ENCODE peak calls at places on chromosomes 3 and 15, in six cellular contexts. G, L, Q, C, E and S are unnamed samples.

GRCh38 chr15:97881568-97881967 is 78.9 kb upstream of the ARRDC4 start:
- DNase-seq in Q (no peak), L (no peak), E (no peak), C (no peak), G (no peak), S (no peak)

GRCh38 chr15:60494108-60494507 is 15.2 kb upstream of the ICE2 start:
- DNase-seq in L (no peak), G (no peak), C (no peak), Q (no peak), E (no peak), S (no peak)

GRCh38 chr15:40367673-40368611 is 9.9 kb downstream of the DISP2 start:
- DNase-seq in E (peak), G (peak), C (peak), L (no peak), Q (peak), S (peak)

GRCh38 chr15:33279613-33280205 is 31.1 kb upstream of the RYR3 start:
- DNase-seq in C (peak), L (no peak), Q (no peak), E (peak), G (no peak), S (no peak)

GRCh38 chr3:166752214-166752613 is 627.9 kb downstream of the ZBBX start:
- DNase-seq in L (no peak), G (no peak), C (no peak), E (no peak), Q (no peak), S (no peak)

GRCh38 chr3:123258811-123259420 is 57.2 kb downstream of the SEC22A start:
- DNase-seq in G (peak), C (peak), Q (no peak), E (peak), L (peak), S (peak)

GRCh38 chr3:50885491-50885890 is 210.8 kb downstream of the DOCK3 start:
- DNase-seq in G (no peak), L (no peak), C (no peak), E (no peak), Q (no peak), S (no peak)

GRCh38 chr15:71011503-71012155 is 103.6 kb upstream of the THSD4 start:
- DNase-seq in L (no peak), G (peak), E (peak), Q (no peak), C (peak), S (peak)

GRCh38 chr3:178233371-178233770 is 302.9 kb upstream of the KCNMB2 start:
- DNase-seq in E (no peak), L (no peak), Q (no peak), C (no peak), G (no peak), S (no peak)

GRCh38 chr3:53834429-53835095 is 11.7 kb downstream of the CHDH start:
- DNase-seq in E (no peak), G (no peak), C (no peak), Q (no peak), L (no peak), S (no peak)

GRCh38 chr3:20008646-20009045 is 3.4 kb downstream of the PP2D1 start:
- DNase-seq in C (no peak), G (no peak), Q (no peak), L (no peak), E (no peak), S (no peak)

GRCh38 chr3:134796313-134797079 is 1.4 kb downstream of the EPHB1 start:
- DNase-seq in Q (no peak), G (peak), C (peak), L (peak), E (no peak), S (peak)

GRCh38 chr3:171101982-171102610 is 75.6 kb upstream of the SLC2A2 start:
- DNase-seq in C (peak), Q (no peak), E (peak), G (no peak), L (no peak), S (no peak)

GRCh38 chr3:98070840-98071239 is 16.1 kb upstream of the OR5AC2 start:
- DNase-seq in G (no peak), Q (no peak), L (no peak), E (no peak), C (no peak), S (no peak)

GRCh38 chr3:43894176-43895049 is 203.7 kb downstream of the ABHD5 start:
- DNase-seq in L (no peak), Q (no peak), C (peak), G (peak), E (no peak), S (peak)

GRCh38 chr3:59131016-59131771 is 81.4 kb upstream of the CFAP20DC start:
- DNase-seq in C (peak), G (no peak), Q (no peak), E (no peak), L (no peak), S (no peak)

GRCh38 chr15:48424076-48424475 is 92.8 kb downstream of the DUT start:
- DNase-seq in Q (no peak), G (no peak), C (no peak), L (no peak), E (peak), S (no peak)

GRCh38 chr15:39851505-39852082 is 68.5 kb downstream of the GPR176 start:
- DNase-seq in L (no peak), C (peak), E (no peak), G (no peak), Q (no peak), S (no peak)

GRCh38 chr15:79193157-79193948 is 89.2 kb upstream of the ANKRD34C start:
- DNase-seq in C (no peak), L (no peak), E (no peak), Q (no peak), G (no peak), S (no peak)